ENCODE peak calls at places on chromosomes 16 and 17, in eight cellular contexts. Y is H1, K is stomach, G is upper lobe of left lung, B is transverse colon, S is esophagus muscularis mucosa, X is tibial nerve, L is suprapubic skin. I is an unnamed sample.

GRCh38 chr17:62723842-62724241 is 84.3 kb downstream of the MARCHF10 start:
- DNase-seq in G (no peak), B (no peak), L (no peak), X (no peak), Y (no peak), S (no peak), K (no peak), I (no peak)

GRCh38 chr16:24537474-24538337 is 1.7 kb upstream of the RBBP6 start:
- DNase-seq in X (no peak), Y (no peak), B (no peak), G (no peak), L (no peak), K (no peak), S (no peak), I (no peak)

GRCh38 chr17:42313773-42314566 is 25.7 kb downstream of the STAT5A start:
- DNase-seq in X (no peak), S (no peak), L (no peak), B (no peak), G (no peak), Y (no peak), K (no peak), I (no peak)

GRCh38 chr16:81752225-81752875 is 26.7 kb upstream of the PLCG2 start:
- DNase-seq in X (no peak), S (peak; percentile 92), Y (no peak), L (no peak), B (peak; percentile 73), G (peak; percentile 85), K (peak; percentile 52), I (no peak)

GRCh38 chr16:83983491-83983890 is 15.4 kb downstream of the NECAB2 start:
- DNase-seq in Y (no peak), G (no peak), S (no peak), X (no peak), B (no peak), L (no peak), K (no peak), I (no peak)

GRCh38 chr17:27360507-27360906 is 66.6 kb downstream of the WSB1 start:
- DNase-seq in L (no peak), G (no peak), B (no peak), X (no peak), K (no peak), S (no peak), Y (no peak), I (no peak)

GRCh38 chr17:17079761-17080160 is 37.5 kb downstream of the MPRIP start:
- DNase-seq in K (no peak), L (no peak), X (peak; percentile 28), G (peak; percentile 89), B (no peak), S (no peak), Y (no peak), I (peak; percentile 56)

GRCh38 chr17:64039106-64039400 is 18.6 kb upstream of the ICAM2 start:
- DNase-seq in L (no peak), G (no peak), B (no peak), K (no peak), Y (no peak), S (no peak), X (no peak), I (no peak)

GRCh38 chr17:63476494-63476856 is 386 bp upstream of the ACE start:
- DNase-seq in K (no peak), B (no peak), S (no peak), L (no peak), G (no peak), X (no peak), Y (peak; percentile 77), I (no peak)

GRCh38 chr17:30354731-30355130 is 20.9 kb upstream of the TMIGD1 start:
- DNase-seq in X (no peak), B (no peak), S (no peak), K (no peak), L (no peak), Y (no peak), G (no peak), I (no peak)

GRCh38 chr16:50550035-50550434 is 1.8 kb downstream of the NKD1 start:
- DNase-seq in G (no peak), L (no peak), X (no peak), K (no peak), S (no peak), Y (no peak), B (no peak), I (peak; percentile 44)

GRCh38 chr16:24035127-24035842 is 199.5 kb downstream of the PRKCB start:
- DNase-seq in G (no peak), L (no peak), S (no peak), X (no peak), K (no peak), Y (no peak), B (peak; percentile 15), I (no peak)

GRCh38 chr16:57042157-57043111 is 49.9 kb upstream of the CPNE2 start:
- DNase-seq in Y (no peak), K (no peak), B (peak; percentile 31), X (no peak), G (no peak), S (no peak), L (no peak), I (no peak)

GRCh38 chr16:15854061-15854460 is 2.8 kb downstream of the MYH11 start:
- DNase-seq in K (no peak), B (no peak), G (no peak), X (no peak), Y (no peak), S (no peak), L (no peak), I (no peak)

GRCh38 chr16:15856901-15857778 is at the start of gene MYH11:
- DNase-seq in K (no peak), Y (peak; percentile 72), G (no peak), L (no peak), S (no peak), B (peak; percentile 31), X (no peak), I (peak; percentile 67)

GRCh38 chr16:15856217-15856616 is 611 bp downstream of the MYH11 start:
- DNase-seq in Y (no peak), K (no peak), X (no peak), S (no peak), B (no peak), G (no peak), L (no peak), I (no peak)

GRCh38 chr16:15855704-15856003 is 1.2 kb downstream of the MYH11 start:
- DNase-seq in K (no peak), B (no peak), X (no peak), L (no peak), Y (no peak), G (no peak), S (no peak), I (no peak)

DNA sequence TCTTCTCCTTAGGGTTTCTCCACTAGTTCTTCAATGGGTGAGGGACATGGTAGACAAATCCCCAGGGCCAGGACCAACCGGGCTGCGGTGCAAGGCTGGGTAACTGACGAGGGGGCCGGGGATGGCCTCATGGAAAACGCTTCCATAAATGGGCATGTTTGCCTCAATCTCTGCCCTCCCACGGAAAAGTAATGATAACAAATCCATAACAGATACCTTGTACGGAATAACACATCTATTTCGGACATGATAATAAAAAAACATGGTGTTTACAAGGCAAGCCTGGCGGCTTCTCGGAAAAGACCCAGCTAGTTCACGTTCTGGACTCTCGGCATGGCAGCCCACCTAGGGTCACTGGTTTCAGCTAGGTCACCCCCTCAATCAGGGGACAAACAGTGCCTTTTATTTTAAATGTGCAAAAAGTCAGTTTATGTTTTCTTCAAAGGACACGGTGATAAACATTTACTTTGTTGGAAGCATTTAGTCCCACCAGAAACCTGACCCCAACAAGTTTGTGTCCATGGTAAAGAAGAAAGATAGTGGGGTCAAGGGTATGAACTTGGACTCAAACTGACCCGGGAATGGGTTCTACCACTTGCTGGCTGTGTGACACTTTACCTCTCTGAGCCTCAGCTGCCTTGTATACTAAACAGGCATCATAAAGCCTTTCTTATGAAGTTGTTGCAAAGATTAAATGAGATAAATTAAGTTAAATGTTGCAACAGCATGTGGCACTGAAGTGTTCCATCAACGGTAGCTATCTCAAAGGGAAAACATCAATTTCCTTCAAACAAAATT is 1.7 kb downstream of the MYH11 start:
- DNase-seq in S (no peak), Y (no peak), K (no peak), L (no peak), B (peak; percentile 16), X (no peak), G (no peak), I (no peak)
- H3K27me3 ChIP-seq in S (peaks cover 19% of the 10 kb centered on the region), Y (peaks cover 42% of the 10 kb centered on the region), K (peaks cover 31% of the 10 kb centered on the region), L (peaks cover 38% of the 10 kb centered on the region), B (peaks cover 40% of the 10 kb centered on the region), X (no peaks in the 10 kb centered on the region), G (peaks cover 19% of the 10 kb centered on the region), I (no peaks in the 10 kb centered on the region)

GRCh38 chr16:73563709-73564108 is 515.8 kb upstream of the ZFHX3 start:
- DNase-seq in B (no peak), X (no peak), L (no peak), S (no peak), G (no peak), K (no peak), Y (no peak), I (no peak)
- TF ChIP-seq EP300 in B (no peak), X (no peak), L (no peak), S (no peak), G (no peak), K (no peak), Y (no peak), I (no peak)

GRCh38 chr17:79610151-79610645 is 653 bp downstream of the RBFOX3 start:
- DNase-seq in L (no peak), G (no peak), K (no peak), S (no peak), B (no peak), X (no peak), Y (no peak), I (no peak)
- H3K27me3 ChIP-seq in L (peaks cover 97% of the 10 kb centered on the region), G (peaks cover 42% of the 10 kb centered on the region), K (peaks cover 66% of the 10 kb centered on the region), S (peaks cover 98% of the 10 kb centered on the region), B (peaks cover 97% of the 10 kb centered on the region), X (no peaks in the 10 kb centered on the region), Y (peaks cover 55% of the 10 kb centered on the region), I (no peaks in the 10 kb centered on the region)

GRCh38 chr17:21705021-21705601 is 12.8 kb downstream of the KCNJ18 start:
- DNase-seq in X (no peak), G (no peak), B (no peak), Y (no peak), S (no peak), K (no peak), L (peak; percentile 60), I (no peak)
- TF ChIP-seq EP300 in X (no peak), G (no peak), B (no peak), Y (no peak), S (no peak), K (no peak), L (no peak), I (no peak)

GRCh38 chr16:77452243-77452642 is 17.4 kb upstream of the ADAMTS18 start:
- DNase-seq in X (no peak), L (no peak), Y (no peak), B (no peak), G (no peak), K (no peak), S (peak; percentile 10), I (no peak)
- H3K27me3 ChIP-seq in X (no peaks in the 10 kb centered on the region), L (peaks cover 2% of the 10 kb centered on the region), Y (no peaks in the 10 kb centered on the region), B (no peaks in the 10 kb centered on the region), G (no peaks in the 10 kb centered on the region), K (no peaks in the 10 kb centered on the region), S (no peaks in the 10 kb centered on the region), I (no peaks in the 10 kb centered on the region)

GRCh38 chr17:74768069-74768762 is 7.9 kb downstream of the NAT9 start:
- DNase-seq in X (no peak), K (peak; percentile 89), B (no peak), S (no peak), G (peak; percentile 68), Y (no peak), L (no peak), I (no peak)
- TF ChIP-seq EP300 in X (no peak), K (no peak), B (no peak), S (no peak), G (no peak), Y (no peak), L (no peak), I (no peak)

GRCh38 chr17:49890852-49891251 is 43.0 kb upstream of the TAC4 start:
- DNase-seq in K (no peak), S (no peak), X (no peak), Y (no peak), G (peak; percentile 63), B (no peak), L (no peak), I (no peak)
- H3K27me3 ChIP-seq in K (peaks cover 32% of the 10 kb centered on the region), S (peaks cover 93% of the 10 kb centered on the region), X (no peaks in the 10 kb centered on the region), Y (peaks cover 29% of the 10 kb centered on the region), G (peaks cover 13% of the 10 kb centered on the region), B (peaks cover 97% of the 10 kb centered on the region), L (peaks cover 22% of the 10 kb centered on the region), I (no peaks in the 10 kb centered on the region)

I was measured in ovary.